ENCODE peak calls at places on chromosomes 5 and 9, in six cellular contexts. S, C, D, R, Y and H are unnamed samples.

GRCh38 chr5:154369682-154370081 is 76.1 kb upstream of the SAP30L start:
- DNase-seq in S (no peak), C (no peak), D (no peak), R (peak; percentile 69), Y (no peak), H (no peak)

GRCh38 chr5:90843443-90843842 is 284.8 kb downstream of the ADGRV1 start:
- DNase-seq in S (no peak), C (no peak), D (no peak), R (no peak), Y (no peak), H (no peak)

GRCh38 chr5:59588922-59589321 is 304.6 kb downstream of the PDE4D start:
- DNase-seq in S (no peak), C (no peak), D (no peak), R (peak; percentile 7), Y (no peak), H (no peak)

GRCh38 chr5:132354381-132354780 is 15.1 kb upstream of the SLC22A5 start:
- DNase-seq in S (no peak), C (no peak), D (no peak), R (no peak), Y (no peak), H (no peak)

GRCh38 chr5:6731465-6732237 is 18.4 kb downstream of the TENT4A start:
- DNase-seq in S (no peak), C (no peak), D (no peak), R (peak; percentile 28), Y (no peak), H (no peak)

GRCh38 chr5:89372176-89372575 is 489.2 kb upstream of the MEF2C start:
- DNase-seq in S (no peak), C (no peak), D (no peak), R (no peak), Y (no peak), H (no peak)

GRCh38 chr9:127583605-127584053 is 28.4 kb upstream of the STXBP1 start:
- DNase-seq in S (no peak), C (no peak), D (no peak), R (peak; percentile 70), Y (no peak), H (no peak)

GRCh38 chr5:135024956-135025729 is 8.9 kb downstream of the PITX1 start:
- DNase-seq in S (no peak), C (no peak), D (no peak), R (no peak), Y (no peak), H (no peak)

GRCh38 chr5:171857537-171857936 is 71.9 kb downstream of the SMIM23 start:
- DNase-seq in S (no peak), C (no peak), D (no peak), R (no peak), Y (no peak), H (no peak)

GRCh38 chr9:27519466-27520465 is 4.3 kb upstream of the IFNK start:
- DNase-seq in S (no peak), C (no peak), D (no peak), R (peak; percentile 22), Y (no peak), H (no peak)